ENCODE peak calls at places on chromosomes 5 and 9, in ten cellular contexts. G is left ventricle myocardium inferior, A is HFFc6, V is astrocyte, M is MCF 10A, Y is HFF-Myc, O is AG09309, B is type B pancreatic cell, R is lower lobe of right lung, D is progenitor cell of endocrine pancreas. H is an unnamed sample.

GRCh38 chr5:51657340-51658240 is 274.3 kb downstream of the ISL1 start:
- DNase-seq in G (no peak), A (no peak), V (no peak), M (peak), Y (no peak), O (no peak), B (no peak), R (no peak), D (no peak), H (peak)

GRCh38 chr5:178126556-178126955 is 4.3 kb upstream of the RMND5B start:
- DNase-seq in G (no peak), A (no peak), V (no peak), M (no peak), Y (no peak), O (no peak), B (no peak), R (no peak), D (no peak), H (no peak)

GRCh38 chr5:138212828-138213160 is 329 bp downstream of the CDC23 start:
- DNase-seq in G (no peak), A (peak), V (peak), M (no peak), Y (no peak), O (no peak), B (no peak), R (no peak), D (no peak), H (no peak)

GRCh38 chr5:10424124-10424731 is 17.5 kb upstream of the ROPN1L start:
- DNase-seq in G (no peak), A (peak), V (peak), M (peak), Y (no peak), O (no peak), B (no peak), R (no peak), D (no peak), H (peak)

GRCh38 chr9:61666310-61666709 is 476.5 kb downstream of the SPATA31A7 start:
- DNase-seq in G (no peak), A (no peak), V (no peak), M (no peak), Y (no peak), O (no peak), B (peak), R (no peak), D (no peak), H (no peak)

GRCh38 chr5:31377284-31377946 is 154.5 kb downstream of the DROSHA start:
- DNase-seq in G (no peak), A (no peak), V (no peak), M (no peak), Y (no peak), O (no peak), B (no peak), R (no peak), D (no peak), H (no peak)

GRCh38 chr5:154837009-154837881 is 13.2 kb downstream of the FAXDC2 start:
- DNase-seq in G (no peak), A (no peak), V (no peak), M (no peak), Y (no peak), O (no peak), B (no peak), R (no peak), D (no peak), H (no peak)

GRCh38 chr9:79807966-79808365 is 236.2 kb downstream of the TLE4 start:
- DNase-seq in G (no peak), A (no peak), V (peak), M (no peak), Y (no peak), O (no peak), B (no peak), R (no peak), D (no peak), H (no peak)

GRCh38 chr5:36450229-36451024 is 148.7 kb upstream of the RANBP3L start:
- DNase-seq in G (no peak), A (peak), V (peak), M (no peak), Y (no peak), O (no peak), B (no peak), R (no peak), D (no peak), H (no peak)

GRCh38 chr5:146710348-146710747 is 168.2 kb downstream of the PPP2R2B start:
- DNase-seq in G (no peak), A (no peak), V (no peak), M (no peak), Y (no peak), O (no peak), B (no peak), R (no peak), D (no peak), H (no peak)

GRCh38 chr9:137797206-137798120 is 80.1 kb upstream of the CACNA1B start:
- DNase-seq in G (no peak), A (no peak), V (no peak), M (no peak), Y (no peak), O (no peak), B (no peak), R (no peak), D (no peak), H (no peak)

GRCh38 chr9:133333566-133333965 is 2.4 kb downstream of the SURF6 start:
- DNase-seq in G (peak), A (no peak), V (no peak), M (no peak), Y (no peak), O (no peak), B (no peak), R (peak), D (no peak), H (no peak)

GRCh38 chr5:93588586-93589347 is 5.7 kb downstream of the NR2F1 start:
- DNase-seq in G (no peak), A (no peak), V (no peak), M (no peak), Y (no peak), O (no peak), B (no peak), R (no peak), D (no peak), H (no peak)

GRCh38 chr5:14266171-14266570 is 123.0 kb downstream of the TRIO start:
- DNase-seq in G (no peak), A (no peak), V (no peak), M (no peak), Y (no peak), O (no peak), B (no peak), R (no peak), D (no peak), H (no peak)

GRCh38 chr5:71384706-71385105 is 70.7 kb upstream of the BDP1 start:
- DNase-seq in G (no peak), A (no peak), V (no peak), M (no peak), Y (no peak), O (no peak), B (no peak), R (no peak), D (no peak), H (no peak)

GRCh38 chr9:33498387-33498786 is 24.7 kb upstream of the NOL6 start:
- DNase-seq in G (no peak), A (no peak), V (no peak), M (no peak), Y (no peak), O (no peak), B (no peak), R (no peak), D (no peak), H (no peak)

GRCh38 chr5:87410941-87411340 is 1.8 kb downstream of the CCNH start:
- DNase-seq in G (no peak), A (peak), V (peak), M (peak), Y (no peak), O (peak), B (no peak), R (no peak), D (no peak), H (no peak)

GRCh38 chr5:31731710-31732301 is 92.9 kb downstream of the PDZD2 start:
- DNase-seq in G (no peak), A (no peak), V (no peak), M (no peak), Y (no peak), O (no peak), B (no peak), R (no peak), D (no peak), H (no peak)

GRCh38 chr5:142376001-142376400 is 51.2 kb upstream of the SPRY4 start:
- DNase-seq in G (no peak), A (no peak), V (no peak), M (no peak), Y (no peak), O (no peak), B (no peak), R (no peak), D (no peak), H (no peak)

DNA sequence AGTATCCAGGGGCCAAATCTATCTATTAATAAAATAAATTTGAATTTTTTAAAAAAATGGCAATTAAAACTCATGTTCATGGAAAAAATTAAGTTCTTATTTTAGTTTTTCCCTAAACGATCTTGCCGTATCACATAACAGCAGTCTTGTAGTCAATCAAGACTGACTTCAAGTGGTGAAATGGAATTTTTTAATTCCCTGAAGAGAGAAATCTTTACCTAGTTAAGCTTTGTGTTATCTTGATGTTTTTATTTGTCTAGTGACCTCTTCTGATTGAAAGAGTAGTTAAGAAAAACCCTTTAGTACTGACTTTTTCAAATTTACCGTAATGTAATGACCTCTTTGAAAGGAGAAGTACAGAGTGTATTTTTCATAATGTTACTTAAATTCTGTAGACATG is 19.6 kb downstream of the TGFBR1 start:
- DNase-seq in G (no peak), A (no peak), V (no peak), M (no peak), Y (no peak), O (no peak), B (no peak), R (no peak), D (no peak), H (no peak)
- TF ChIP-seq CTCF in G (no peak), A (no peak), V (no peak), M (no peak), Y (no peak), O (no peak), B (no peak), R (no peak), D (no peak), H (no peak)

DNA sequence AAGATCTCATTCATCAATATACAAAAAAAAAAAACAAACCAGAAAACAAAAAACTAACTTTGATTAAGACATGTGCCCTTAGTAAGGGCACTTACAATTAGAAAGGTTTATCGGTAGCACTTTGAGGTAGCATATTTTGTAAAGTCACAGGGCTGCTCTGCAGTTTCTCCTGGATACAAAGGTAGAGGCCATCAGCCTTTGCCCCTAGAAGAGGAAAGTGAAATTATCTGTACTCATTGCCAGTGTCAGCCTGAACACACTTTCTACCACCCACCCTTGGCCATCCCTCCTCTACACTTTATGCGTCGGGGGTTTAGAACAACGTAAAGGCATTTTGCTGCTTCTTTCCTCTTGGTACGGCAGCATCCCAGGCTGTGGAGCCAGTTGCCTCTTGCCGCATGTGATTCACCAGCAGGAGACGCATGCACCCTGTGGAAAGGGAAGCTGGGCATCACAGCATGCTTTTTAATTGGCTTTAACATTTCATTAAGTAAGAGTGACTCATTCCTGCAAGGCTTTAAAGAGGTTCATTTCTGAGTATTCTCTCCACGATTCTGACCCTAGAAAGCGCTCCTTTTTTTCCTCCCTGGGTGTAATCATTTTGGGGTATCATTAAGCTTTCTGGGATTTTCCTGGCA is 84.6 kb downstream of the CEMIP2 start:
- DNase-seq in G (no peak), A (peak), V (peak), M (peak), Y (no peak), O (no peak), B (no peak), R (peak), D (no peak), H (no peak)
- TF ChIP-seq CTCF in G (peak), A (peak), V (peak), M (peak), Y (peak), O (peak), B (peak), R (peak), D (no peak), H (no peak)

DNA sequence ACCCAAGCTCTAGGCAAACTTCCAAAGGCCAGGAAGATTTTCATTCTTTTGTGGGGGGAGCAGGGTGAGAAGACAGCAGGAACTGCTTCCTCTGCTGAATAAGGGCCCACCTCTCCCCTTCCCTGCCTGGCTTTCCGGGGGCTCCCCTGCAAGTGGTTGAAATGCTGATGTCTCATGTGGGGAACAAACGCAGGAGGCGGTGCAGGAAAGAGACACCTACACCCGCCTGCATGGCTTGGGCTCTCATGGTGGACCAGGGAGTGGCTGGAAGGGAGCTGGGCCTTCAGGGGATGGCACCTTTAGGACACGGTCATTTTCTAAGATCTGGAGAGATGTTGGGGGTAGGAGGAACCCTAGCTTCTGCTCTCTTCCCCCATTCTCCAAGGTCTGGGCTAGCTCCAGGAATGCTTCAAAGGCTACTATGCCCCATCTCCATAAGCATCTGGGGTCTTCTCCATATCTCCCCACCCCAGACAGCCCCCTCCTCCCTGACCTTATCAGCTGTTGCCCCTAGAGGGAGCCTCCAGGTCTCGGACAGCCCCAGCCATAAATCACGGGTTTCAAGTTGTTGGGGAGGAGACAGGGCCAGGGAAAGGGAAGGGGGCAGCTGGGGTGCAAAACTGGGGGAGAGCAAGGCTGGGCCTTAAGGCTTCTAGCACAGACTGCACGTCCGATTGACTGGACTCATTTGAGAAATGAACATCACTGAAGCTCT is 76.6 kb downstream of the PSD2 start:
- DNase-seq in G (no peak), A (no peak), V (no peak), M (no peak), Y (no peak), O (no peak), B (no peak), R (no peak), D (no peak), H (no peak)
- TF ChIP-seq CTCF in G (no peak), A (peak), V (no peak), M (no peak), Y (peak), O (peak), B (peak), R (no peak), D (peak), H (peak)

GRCh38 chr9:38620483-38621433 is at the start of gene ANKRD18A:
- DNase-seq in G (peak), A (no peak), V (peak), M (peak), Y (peak), O (no peak), B (peak), R (peak), D (peak), H (peak)
- TF ChIP-seq CTCF in G (peak), A (peak), V (peak), M (peak), Y (peak), O (peak), B (peak), R (peak), D (peak), H (peak)

DNA sequence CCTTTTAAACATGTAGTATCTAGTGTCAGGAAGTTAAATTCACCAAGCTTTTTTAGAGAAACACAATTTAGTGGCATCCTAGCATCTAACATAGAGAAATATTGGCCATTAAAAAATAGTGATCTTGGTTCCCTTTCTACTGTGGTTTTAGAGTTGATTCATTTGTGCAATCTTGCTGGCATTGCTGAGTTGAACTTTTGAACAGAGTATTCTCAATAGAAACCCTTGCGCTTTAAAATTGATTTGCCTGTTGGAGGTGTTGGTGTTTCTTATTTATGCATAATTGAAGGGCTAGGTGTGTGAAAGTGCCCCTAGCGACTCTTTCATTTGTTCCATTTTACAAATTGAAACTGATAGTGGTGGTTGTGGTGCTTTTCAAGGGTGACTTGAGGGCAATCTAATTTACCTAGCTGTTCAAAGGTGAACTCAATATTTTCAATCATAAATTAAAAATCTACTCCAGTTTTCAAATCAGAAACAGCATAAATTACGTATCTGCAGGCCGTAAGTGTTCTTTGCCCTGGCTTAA is 73.0 kb upstream of the MPDZ start:
- DNase-seq in G (no peak), A (no peak), V (no peak), M (no peak), Y (no peak), O (no peak), B (no peak), R (no peak), D (no peak), H (no peak)
- TF ChIP-seq CTCF in G (no peak), A (no peak), V (no peak), M (no peak), Y (no peak), O (no peak), B (no peak), R (no peak), D (no peak), H (no peak)

GRCh38 chr5:161098516-161098915 is 246.5 kb upstream of the ATP10B start:
- DNase-seq in G (no peak), A (no peak), V (no peak), M (no peak), Y (no peak), O (no peak), B (no peak), R (no peak), D (no peak), H (no peak)
- TF ChIP-seq CTCF in G (no peak), A (no peak), V (no peak), M (no peak), Y (no peak), O (no peak), B (no peak), R (no peak), D (no peak), H (no peak)

H was measured in glutamatergic neuron.